ENCODE peak calls at places on chromosomes 2 and 18, in five cellular contexts. I, X, N, W and J are unnamed samples.

GRCh38 chr2:67251741-67252140 is 145.4 kb upstream of the ETAA1 start:
- DNase-seq in W (no peak), N (no peak), X (no peak), I (no peak), J (no peak)

GRCh38 chr2:206520450-206520849 is 77.1 kb downstream of the ADAM23 start:
- DNase-seq in N (no peak), I (no peak), W (no peak), X (no peak), J (no peak)

GRCh38 chr2:204846471-204846870 is 301.2 kb downstream of the PARD3B start:
- DNase-seq in X (no peak), W (no peak), N (no peak), I (no peak), J (no peak)

GRCh38 chr2:37274354-37274965 is 43.0 kb downstream of the NDUFAF7 start:
- DNase-seq in W (peak; percentile 23), I (no peak), X (no peak), N (no peak), J (no peak)

GRCh38 chr2:229270551-229271410 is at the start of gene PID1:
- DNase-seq in N (peak; percentile 26), X (no peak), W (peak; percentile 43), I (peak; percentile 55), J (peak; percentile 41)

GRCh38 chr18:31325051-31325450 is 7.1 kb downstream of the DSG1 start:
- DNase-seq in W (no peak), X (no peak), I (no peak), N (peak; percentile 62), J (no peak)

GRCh38 chr18:3554091-3554601 is 104.2 kb downstream of the TGIF1 start:
- DNase-seq in I (peak; percentile 51), W (peak; percentile 18), N (peak; percentile 31), X (peak; percentile 46), J (peak; percentile 71)

GRCh38 chr2:224934542-224935188 is 107.6 kb downstream of the DOCK10 start:
- DNase-seq in N (no peak), I (no peak), W (no peak), X (no peak), J (no peak)

GRCh38 chr2:191486584-191487320 is 191.2 kb upstream of the NABP1 start:
- DNase-seq in N (peak; percentile 99), I (no peak), X (no peak), W (peak; percentile 46), J (no peak)

GRCh38 chr2:8488001-8488738 is 193.7 kb upstream of the ID2 start:
- DNase-seq in X (no peak), W (peak; percentile 19), N (no peak), I (no peak), J (no peak)

GRCh38 chr2:23632386-23632785 is 247.4 kb downstream of the KLHL29 start:
- DNase-seq in I (no peak), W (no peak), N (no peak), X (no peak), J (no peak)

GRCh38 chr2:202690321-202690900 is 55.6 kb downstream of the FAM117B start:
- DNase-seq in I (no peak), X (no peak), N (peak; percentile 35), W (peak; percentile 13), J (no peak)

GRCh38 chr18:41881285-41881684 is 73.7 kb upstream of the PIK3C3 start:
- DNase-seq in X (no peak), I (no peak), W (no peak), N (no peak), J (no peak)

GRCh38 chr2:46679761-46680160 is 200.4 kb downstream of the TMEM247 start:
- DNase-seq in I (no peak), N (no peak), X (no peak), W (no peak), J (no peak)

GRCh38 chr18:79784965-79785770 is 12.6 kb upstream of the KCNG2 start:
- DNase-seq in I (no peak), X (no peak), N (no peak), W (no peak), J (no peak)

GRCh38 chr2:240143801-240144648 is 3.6 kb upstream of the OTOS start:
- DNase-seq in N (peak; percentile 53), X (peak; percentile 50), W (peak; percentile 63), I (peak; percentile 69), J (peak; percentile 87)

GRCh38 chr2:157572725-157573124 is 55.9 kb downstream of the ACVR1C start:
- DNase-seq in W (no peak), X (no peak), N (no peak), I (no peak), J (no peak)

GRCh38 chr2:237264480-237265219 is 149.3 kb downstream of the COL6A3 start:
- DNase-seq in I (no peak), W (no peak), N (no peak), X (no peak), J (no peak)

GRCh38 chr2:180677200-180677599 is 303.2 kb upstream of the UBE2E3 start:
- DNase-seq in N (no peak), I (no peak), X (no peak), W (no peak), J (no peak)

GRCh38 chr2:42492691-42493467 is 903 bp downstream of the KCNG3 start:
- DNase-seq in X (no peak), N (peak; percentile 8), I (no peak), W (no peak), J (peak; percentile 58)

GRCh38 chr18:2564373-2564772 is 6.9 kb downstream of the METTL4 start:
- DNase-seq in W (no peak), N (no peak), X (no peak), I (no peak), J (no peak)

GRCh38 chr2:113255140-113256070 is 23.3 kb downstream of the PAX8 start:
- DNase-seq in X (no peak), N (no peak), I (no peak), W (no peak), J (no peak)

GRCh38 chr2:202681688-202682205 is 47.0 kb downstream of the FAM117B start:
- DNase-seq in I (no peak), N (no peak), X (no peak), W (no peak), J (no peak)

GRCh38 chr2:168550670-168551069 is 94.6 kb downstream of the CERS6 start:
- DNase-seq in X (peak; percentile 7), W (no peak), N (no peak), I (no peak), J (peak; percentile 61)

GRCh38 chr2:10919776-10920606 is 8.3 kb downstream of the KCNF1 start:
- DNase-seq in X (no peak), N (no peak), I (no peak), W (no peak), J (no peak)

GRCh38 chr2:54054271-54054670 is 61.1 kb upstream of the ACYP2 start:
- DNase-seq in W (no peak), I (no peak), N (no peak), X (no peak), J (no peak)

GRCh38 chr2:240786355-240786841 is 33.6 kb downstream of the KIF1A start:
- DNase-seq in I (no peak), W (no peak), X (no peak), N (no peak), J (no peak)

GRCh38 chr2:167478196-167478595 is 589.9 kb downstream of the XIRP2 start:
- DNase-seq in W (no peak), N (no peak), X (no peak), I (no peak), J (no peak)

GRCh38 chr2:27211943-27212625 is at the start of the genes ATRAID and SLC5A6:
- DNase-seq in W (peak; percentile 93), I (peak; percentile 85), N (peak; percentile 93), X (peak; percentile 59), J (peak; percentile 91)

GRCh38 chr2:17591846-17592245 is 51.4 kb downstream of the VSNL1 start:
- DNase-seq in W (no peak), N (no peak), X (no peak), I (no peak), J (no peak)
- H2BK12ac ChIP-seq in W (no peak overlapping the region), N (no peak overlapping the region), X (no peak overlapping the region), I (no peak overlapping the region), J (no peak overlapping the region)

GRCh38 chr2:215415820-215416613 is 19.9 kb downstream of the FN1 start:
- DNase-seq in X (no peak), N (no peak), I (no peak), W (no peak), J (no peak)

GRCh38 chr2:215416656-215417055 is 19.2 kb downstream of the FN1 start:
- DNase-seq in N (no peak), X (no peak), W (no peak), I (no peak), J (no peak)

GRCh38 chr2:215419113-215419512 is 16.8 kb downstream of the FN1 start:
- DNase-seq in I (no peak), W (no peak), N (no peak), X (no peak), J (no peak)

GRCh38 chr2:215418064-215418963 is 17.6 kb downstream of the FN1 start:
- DNase-seq in I (no peak), N (no peak), X (no peak), W (peak; percentile 39), J (no peak)

DNA sequence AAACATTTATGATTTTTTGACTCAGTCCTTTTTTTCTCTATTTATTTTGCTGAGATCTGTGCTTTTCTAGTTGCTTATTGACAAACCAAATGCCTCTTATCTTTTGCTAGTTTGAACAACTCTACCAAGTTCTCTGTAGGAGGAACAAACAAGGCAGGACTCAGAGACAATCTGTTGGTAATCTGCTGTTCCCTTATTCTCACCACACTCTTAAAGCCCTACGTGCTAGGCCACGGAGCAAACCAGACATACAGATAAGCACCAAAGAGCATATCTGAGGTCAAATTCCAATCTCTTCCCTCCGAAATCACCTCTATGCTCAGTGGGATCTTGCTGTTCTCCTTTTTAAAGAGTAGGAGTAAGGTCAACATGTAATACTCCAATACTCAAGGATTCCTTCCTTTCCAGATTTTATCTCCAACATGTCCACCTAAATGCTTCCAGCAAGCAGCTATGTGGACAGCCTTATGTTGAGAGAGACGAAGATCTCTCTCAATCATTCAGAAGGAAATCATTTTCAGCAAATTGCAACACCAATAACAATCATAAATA is 18.4 kb downstream of the FN1 start:
- DNase-seq in X (no peak), N (no peak), W (no peak), I (no peak), J (no peak)
- H2BK12ac ChIP-seq in X (no peak overlapping the region), N (no peak overlapping the region), W (no peak overlapping the region), I (no peak overlapping the region), J (no peak overlapping the region)

GRCh38 chr18:26460449-26461091 is 87.8 kb downstream of the KCTD1 start:
- DNase-seq in X (no peak), I (no peak), W (peak; percentile 73), N (peak; percentile 22), J (no peak)
- H2BK12ac ChIP-seq in X (no peak overlapping the region), I (no peak overlapping the region), W (no peak overlapping the region), N (peak overlapping the region; percentile 29), J (no peak overlapping the region)

GRCh38 chr2:20005891-20006470 is 6.5 kb downstream of the MATN3 start:
- DNase-seq in W (no peak), N (no peak), I (no peak), X (no peak), J (no peak)
- H2BK12ac ChIP-seq in W (peak overlapping the region; percentile 8), N (no peak overlapping the region), I (no peak overlapping the region), X (no peak overlapping the region), J (no peak overlapping the region)

DNA sequence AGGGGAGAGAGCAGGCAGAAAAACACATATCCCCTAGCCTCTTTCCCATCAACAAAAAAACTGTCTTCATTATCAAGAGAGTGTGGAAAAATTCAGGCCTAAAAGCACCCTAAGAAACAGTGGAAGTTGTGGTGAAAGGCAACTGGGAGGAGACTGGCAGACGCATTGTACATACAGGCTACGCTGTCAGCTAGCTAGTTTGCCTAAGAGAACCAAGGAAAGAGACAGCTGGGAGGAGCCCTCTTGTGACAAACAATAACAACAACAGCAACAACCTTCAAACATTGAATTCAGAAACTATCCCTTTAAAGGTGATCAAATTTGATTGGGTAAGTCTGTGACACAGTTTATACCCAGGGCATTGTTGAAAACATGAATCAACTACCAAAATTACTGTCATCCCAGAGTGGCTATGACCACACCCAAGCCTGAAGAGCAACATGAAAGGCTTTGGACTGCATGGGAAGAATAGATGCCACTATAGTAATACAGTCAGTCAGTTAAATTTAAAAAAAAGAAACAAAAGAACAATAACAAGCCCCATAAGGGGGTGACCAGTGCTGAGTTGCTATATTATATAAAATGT is 88.9 kb upstream of the CRIM1 start:
- DNase-seq in X (no peak), W (no peak), I (no peak), N (no peak), J (peak; percentile 31)
- H2BK12ac ChIP-seq in X (peak overlapping the region; percentile 29), W (no peak overlapping the region), I (no peak overlapping the region), N (no peak overlapping the region), J (no peak overlapping the region)